ENCODE peak calls at places on chromosomes 3 and 15, in six cellular contexts. H is esophagus muscularis mucosa, N is body of pancreas, A is A549, C is spleen, D is tibial nerve. Z is an unnamed sample.

GRCh38 chr3:194906970-194907629 is 221.4 kb downstream of the FAM43A start:
- DNase-seq in N (no peak), D (no peak), A (no peak), H (peak; percentile 53), C (no peak), Z (no peak)

GRCh38 chr15:71386448-71387236 is 271.4 kb downstream of the THSD4 start:
- DNase-seq in A (peak; percentile 56), H (no peak), C (no peak), D (peak; percentile 14), N (no peak), Z (no peak)

GRCh38 chr3:114144909-114145688 is 33.8 kb downstream of the DRD3 start:
- DNase-seq in D (no peak), A (peak; percentile 5), C (no peak), N (peak; percentile 49), H (no peak), Z (no peak)

GRCh38 chr15:69994429-69995201 is 103.1 kb downstream of the TLE3 start:
- DNase-seq in D (no peak), N (no peak), H (no peak), C (no peak), A (no peak), Z (no peak)

GRCh38 chr3:142889263-142890014 is 556 bp upstream of the PCOLCE2 start:
- DNase-seq in H (peak; percentile 91), A (no peak), N (no peak), D (no peak), C (no peak), Z (no peak)

GRCh38 chr3:106006571-106006970 is 137.8 kb upstream of the CBLB start:
- DNase-seq in H (no peak), D (no peak), N (no peak), A (no peak), C (no peak), Z (no peak)

GRCh38 chr3:161640201-161640600 is 143.6 kb downstream of the OTOL1 start:
- DNase-seq in C (no peak), N (no peak), H (no peak), D (no peak), A (no peak), Z (no peak)

GRCh38 chr3:42080452-42080872 is 10.7 kb upstream of the TRAK1 start:
- DNase-seq in A (peak; percentile 57), C (peak; percentile 21), N (peak; percentile 36), D (no peak), H (no peak), Z (no peak)

GRCh38 chr3:82163907-82164520 is 402.6 kb upstream of the GBE1 start:
- DNase-seq in A (peak; percentile 33), H (no peak), D (no peak), N (no peak), C (no peak), Z (no peak)

GRCh38 chr3:115494826-115495225 is 128.5 kb upstream of the GAP43 start:
- DNase-seq in D (no peak), H (no peak), C (no peak), A (no peak), N (no peak), Z (no peak)

GRCh38 chr3:46396129-46396528 is 10.7 kb downstream of the CCR5AS start:
- DNase-seq in D (no peak), N (no peak), H (no peak), A (no peak), C (no peak), Z (no peak)

GRCh38 chr3:123123716-123124616 is 57.1 kb downstream of the PDIA5 start:
- DNase-seq in A (no peak), H (no peak), N (no peak), C (peak; percentile 62), D (no peak), Z (no peak)

GRCh38 chr3:98029083-98029482 is 6.0 kb downstream of the GABRR3 start:
- DNase-seq in D (no peak), H (no peak), C (no peak), A (no peak), N (no peak), Z (no peak)

GRCh38 chr3:44993471-44994205 is 17.6 kb downstream of the EXOSC7 start:
- DNase-seq in A (peak; percentile 6), C (no peak), D (no peak), H (no peak), N (no peak), Z (no peak)

GRCh38 chr3:66555214-66555844 is 54.5 kb upstream of the LRIG1 start:
- DNase-seq in H (no peak), D (no peak), C (no peak), N (no peak), A (peak; percentile 10), Z (no peak)

GRCh38 chr3:127213381-127213918 is 20.5 kb downstream of the PRR23E start:
- DNase-seq in D (no peak), C (no peak), N (no peak), H (peak; percentile 82), A (no peak), Z (no peak)

GRCh38 chr15:62344806-62345539 is 179.9 kb upstream of the C2CD4B start:
- DNase-seq in N (peak; percentile 85), A (peak; percentile 91), D (no peak), C (peak; percentile 80), H (no peak), Z (no peak)

GRCh38 chr3:35664460-35664919 is 25.2 kb downstream of the ARPP21 start:
- DNase-seq in D (no peak), C (peak; percentile 61), H (no peak), A (no peak), N (peak; percentile 60), Z (peak; percentile 39)

GRCh38 chr3:142270407-142270806 is 45.0 kb upstream of the GK5 start:
- DNase-seq in N (no peak), C (no peak), D (no peak), A (no peak), H (no peak), Z (no peak)

GRCh38 chr3:183381179-183381578 is 47.2 kb downstream of the MCF2L2 start:
- DNase-seq in A (no peak), D (no peak), C (no peak), N (no peak), H (no peak), Z (no peak)

GRCh38 chr3:172021859-172022258 is 17.5 kb upstream of the FNDC3B start:
- DNase-seq in H (no peak), C (no peak), A (no peak), D (no peak), N (no peak), Z (no peak)

GRCh38 chr3:74643636-74644035 is 29.2 kb upstream of the CNTN3 start:
- DNase-seq in A (no peak), D (peak; percentile 49), C (no peak), H (no peak), N (peak; percentile 95), Z (peak; percentile 66)

GRCh38 chr15:23566070-23567050 is 886 bp downstream of the MKRN3 start:
- DNase-seq in A (peak; percentile 35), C (no peak), H (no peak), N (no peak), D (no peak), Z (no peak)

GRCh38 chr3:64484289-64484992 is 203.4 kb downstream of the ADAMTS9 start:
- DNase-seq in C (peak; percentile 83), A (peak; percentile 75), D (peak; percentile 86), N (peak; percentile 85), H (peak; percentile 93), Z (peak; percentile 87)

GRCh38 chr15:82802497-82802896 is 3.4 kb downstream of the FSD2 start:
- DNase-seq in D (no peak), H (no peak), C (no peak), A (no peak), N (no peak), Z (no peak)

DNA sequence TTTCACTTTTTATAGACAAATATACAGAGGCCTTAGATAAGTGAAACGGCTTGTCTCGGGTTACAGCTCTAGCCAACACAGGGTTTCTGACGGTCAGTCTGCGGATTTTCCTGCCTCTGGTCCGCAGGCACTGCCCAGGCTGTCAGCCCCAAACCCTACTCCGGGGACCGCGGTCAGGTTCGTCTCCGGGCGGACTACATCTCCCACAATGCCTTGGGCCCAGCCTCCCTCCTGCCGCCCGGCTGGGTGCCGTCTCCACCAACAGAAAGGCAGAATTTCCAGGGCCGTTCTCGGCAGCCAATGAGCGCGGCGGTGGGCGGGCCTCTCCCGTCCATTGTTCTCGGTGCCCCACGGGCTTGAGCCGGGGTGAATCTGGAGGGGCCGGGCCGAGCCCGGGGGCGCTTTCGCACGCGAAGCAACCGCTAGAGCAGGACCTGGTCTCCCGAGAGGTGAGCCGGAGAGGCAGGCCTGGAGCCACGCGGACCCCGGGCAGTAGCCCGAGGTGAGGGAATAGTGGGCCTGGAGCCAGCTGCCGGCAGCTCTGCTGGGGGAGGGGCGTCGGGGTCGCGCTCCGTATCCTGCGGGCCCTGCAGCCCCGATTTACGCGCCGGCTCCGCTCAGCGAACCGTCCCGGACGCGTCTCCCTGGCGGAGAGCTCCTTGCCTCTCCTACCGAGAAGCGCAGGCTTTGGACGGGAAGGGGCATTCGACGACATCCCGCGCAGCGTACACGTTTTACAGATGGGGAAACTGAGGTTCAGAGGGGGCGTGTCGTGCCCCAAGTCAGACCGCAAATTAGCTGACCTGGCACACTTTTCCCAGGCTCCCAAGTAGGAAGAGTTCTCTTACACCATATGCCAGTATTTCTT is at the start of gene ZSCAN2:
- DNase-seq in H (peak; percentile 99), D (peak; percentile 91), A (peak; percentile 95), N (peak; percentile 97), C (peak; percentile 99), Z (peak; percentile 94)
- TF ChIP-seq POLR2A in H (no peak), D (no peak), A (peak; percentile 36), N (peak; percentile 65), C (no peak), Z (peak; percentile 26)

GRCh38 chr3:157310329-157311065 is 126.2 kb upstream of the PTX3 start:
- DNase-seq in H (no peak), D (no peak), A (peak; percentile 4), N (no peak), C (no peak), Z (no peak)
- H3K27ac ChIP-seq in H (no peak overlapping the region), D (no peak overlapping the region), A (peak overlapping the region; percentile 38), N (no peak overlapping the region), C (no peak overlapping the region), Z (no peak overlapping the region)

GRCh38 chr3:147412917-147413711 is 3.9 kb downstream of the ZIC1 start:
- DNase-seq in D (no peak), A (no peak), N (no peak), H (no peak), C (no peak), Z (no peak)
- H3K4me3 ChIP-seq in D (no peak overlapping the region), A (no peak overlapping the region), N (no peak overlapping the region), H (peak overlapping the region; percentile 37), C (peak overlapping the region; percentile 8), Z (peak overlapping the region; percentile 16)

GRCh38 chr15:68819451-68820204 is 1.1 kb downstream of the ANP32A start:
- DNase-seq in N (peak; percentile 54), D (peak; percentile 61), C (peak; percentile 88), H (no peak), A (peak; percentile 74), Z (peak; percentile 65)
- TF ChIP-seq POLR2A in N (peak; percentile 22), D (peak; percentile 26), C (no peak), H (no peak), A (no peak), Z (no peak)

DNA sequence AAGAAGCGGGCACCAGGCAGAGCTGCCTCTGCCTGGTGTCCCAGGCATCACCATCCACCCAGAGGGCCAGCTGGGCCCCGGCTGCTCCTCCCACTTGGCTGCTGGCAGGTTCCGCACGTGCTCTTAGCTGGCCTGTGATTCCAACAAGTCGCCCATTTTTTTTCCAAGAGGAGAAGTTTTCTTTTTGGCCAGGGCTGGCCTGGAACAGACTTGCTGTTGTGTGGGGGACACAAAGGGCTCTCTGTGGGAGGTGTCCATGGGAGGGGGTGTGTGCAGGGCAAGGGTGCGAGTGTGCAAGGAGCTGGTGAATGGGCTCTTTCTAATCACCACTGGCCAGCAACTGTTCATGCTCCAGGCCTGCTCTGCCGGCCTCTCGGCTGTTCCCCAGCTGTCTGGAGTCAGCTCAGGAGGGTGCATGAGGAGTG is 7.3 kb downstream of the AMOTL2 start:
- DNase-seq in H (no peak), A (no peak), N (peak; percentile 52), C (peak; percentile 67), D (no peak), Z (no peak)
- H3K27ac ChIP-seq in H (peak overlapping the region; percentile 97), A (peak overlapping the region; percentile 99), N (no peak overlapping the region), C (peak overlapping the region; percentile 94), D (peak overlapping the region; percentile 100), Z (no peak overlapping the region)